ENCODE peak calls at places on chromosomes 4 and X, in ten cellular contexts. C is mucosa of descending colon; W is mammary epithelial cell; S is astrocyte; O is transverse colon; H is heart right ventricle; K is IMR-90; A is body of pancreas; B is cardiac muscle cell; M is CD8-positive, alpha-beta T cell. Y is an unnamed sample. For H3K4me1 and H3K36me3, the result is how much of the 10 kb centered on the place peaks cover.

GRCh38 chr4:8589336-8589735 is 3.2 kb upstream of the CPZ start:
- DNase-seq in C (no peak), W (no peak), S (no peak), O (no peak), H (no peak), K (no peak), A (no peak), B (no peak), M (no peak), Y (no peak)

GRCh38 chrX:3711331-3711917 is 2.0 kb downstream of the PRKX start:
- DNase-seq in C (peak), W (no peak), S (no peak), O (peak), H (peak), K (no peak), A (no peak), B (no peak), M (peak), Y (no peak)

GRCh38 chrX:2316534-2316933 is 184.2 kb downstream of the DHRSX start:
- DNase-seq in C (no peak), W (no peak), S (peak), O (no peak), H (no peak), K (peak), A (no peak), B (no peak), M (no peak), Y (no peak)

GRCh38 chrX:82141942-82142341 is 940.0 kb downstream of the SH3BGRL start:
- DNase-seq in C (no peak), W (no peak), S (no peak), O (no peak), H (no peak), K (no peak), A (no peak), B (no peak), M (peak), Y (peak)

GRCh38 chr4:152815078-152815477 is 35.3 kb downstream of the ARFIP1 start:
- DNase-seq in C (no peak), W (no peak), S (no peak), O (no peak), H (no peak), K (no peak), A (no peak), B (peak), M (no peak), Y (no peak)

GRCh38 chr4:77629885-77630284 is 24.3 kb downstream of the CXCL13 start:
- DNase-seq in C (no peak), W (no peak), S (no peak), O (no peak), H (no peak), K (no peak), A (no peak), B (no peak), M (no peak), Y (no peak)

GRCh38 chr4:182795446-182796238 is 121.5 kb downstream of the DCTD start:
- DNase-seq in C (no peak), W (no peak), S (no peak), O (no peak), H (no peak), K (no peak), A (no peak), B (no peak), M (no peak), Y (no peak)

GRCh38 chr4:83858121-83858520 is 322.2 kb downstream of the GPAT3 start:
- DNase-seq in C (no peak), W (no peak), S (no peak), O (no peak), H (no peak), K (peak), A (no peak), B (no peak), M (no peak), Y (no peak)

GRCh38 chr4:185773419-185773818 is 38.6 kb downstream of the SORBS2 start:
- DNase-seq in C (no peak), W (no peak), S (no peak), O (no peak), H (peak), K (no peak), A (peak), B (no peak), M (no peak), Y (no peak)

GRCh38 chr4:45621926-45622325 is 501.9 kb downstream of the GABRG1 start:
- DNase-seq in C (no peak), W (peak), S (peak), O (no peak), H (no peak), K (no peak), A (no peak), B (peak), M (no peak), Y (no peak)

GRCh38 chrX:70444326-70445196 is at the start of gene DLG3:
- DNase-seq in C (no peak), W (peak), S (no peak), O (no peak), H (no peak), K (peak), A (peak), B (peak), M (no peak), Y (no peak)

GRCh38 chrX:108811891-108812290 is 75.5 kb upstream of the IRS4 start:
- DNase-seq in C (no peak), W (no peak), S (no peak), O (no peak), H (no peak), K (no peak), A (no peak), B (no peak), M (no peak), Y (no peak)

GRCh38 chrX:152479525-152479924 is 28.4 kb upstream of the GABRA3 start:
- DNase-seq in C (no peak), W (no peak), S (no peak), O (no peak), H (no peak), K (no peak), A (no peak), B (no peak), M (no peak), Y (no peak)

GRCh38 chrX:103442536-103442901 is 66.2 kb downstream of the BEX3 start:
- DNase-seq in C (no peak), W (peak), S (peak), O (no peak), H (no peak), K (peak), A (no peak), B (peak), M (no peak), Y (no peak)

GRCh38 chr4:73450398-73451004 is 14.5 kb downstream of the AFP start:
- DNase-seq in C (peak), W (peak), S (peak), O (no peak), H (peak), K (peak), A (peak), B (peak), M (no peak), Y (no peak)

GRCh38 chr4:168802222-168802621 is 207.8 kb downstream of the CBR4 start:
- DNase-seq in C (no peak), W (no peak), S (no peak), O (no peak), H (no peak), K (no peak), A (no peak), B (no peak), M (no peak), Y (no peak)

GRCh38 chr4:140309124-140309870 is 64.1 kb upstream of the SCOC start:
- DNase-seq in C (no peak), W (peak), S (peak), O (no peak), H (no peak), K (peak), A (no peak), B (no peak), M (no peak), Y (no peak)

GRCh38 chrX:40863671-40864070 is 128.3 kb upstream of the MED14 start:
- DNase-seq in C (no peak), W (no peak), S (no peak), O (no peak), H (no peak), K (no peak), A (no peak), B (peak), M (no peak), Y (no peak)

GRCh38 chrX:37816766-37817165 is 30.6 kb downstream of the DYNLT3 start:
- DNase-seq in C (no peak), W (no peak), S (no peak), O (no peak), H (no peak), K (no peak), A (no peak), B (no peak), M (no peak), Y (no peak)
- H3K4me1 ChIP-seq in C (under half), W (under half), S (under half), O (under half), H (under half), K (under half), A (under half), B (under half), M (under half), Y (under half)

DNA sequence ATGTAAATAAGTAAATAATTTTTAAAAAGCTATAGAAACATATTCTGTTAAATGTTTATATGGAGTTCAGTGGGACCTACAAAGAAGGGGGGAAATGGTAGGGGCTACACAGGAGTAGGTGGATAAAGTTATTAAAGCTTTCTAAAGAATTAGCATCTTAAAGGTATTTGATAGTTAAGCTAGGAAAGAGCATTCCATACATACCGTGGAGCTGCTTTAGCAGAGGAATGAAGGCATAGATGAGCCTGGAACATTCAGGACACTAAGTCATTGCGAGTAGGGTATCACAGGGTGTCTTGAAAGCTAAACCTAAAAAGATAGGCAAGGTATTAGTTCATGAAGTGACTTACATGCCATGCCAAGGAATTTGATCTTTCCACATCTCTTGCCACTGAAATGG is 60.4 kb downstream of the SLC10A6 start:
- DNase-seq in C (no peak), W (no peak), S (no peak), O (no peak), H (no peak), K (no peak), A (no peak), B (no peak), M (no peak), Y (no peak)
- H3K36me3 ChIP-seq in C (under half), W (under half), S (under half), O (under half), H (under half), K (under half), A (under half), B (under half), M (under half), Y (under half)

DNA sequence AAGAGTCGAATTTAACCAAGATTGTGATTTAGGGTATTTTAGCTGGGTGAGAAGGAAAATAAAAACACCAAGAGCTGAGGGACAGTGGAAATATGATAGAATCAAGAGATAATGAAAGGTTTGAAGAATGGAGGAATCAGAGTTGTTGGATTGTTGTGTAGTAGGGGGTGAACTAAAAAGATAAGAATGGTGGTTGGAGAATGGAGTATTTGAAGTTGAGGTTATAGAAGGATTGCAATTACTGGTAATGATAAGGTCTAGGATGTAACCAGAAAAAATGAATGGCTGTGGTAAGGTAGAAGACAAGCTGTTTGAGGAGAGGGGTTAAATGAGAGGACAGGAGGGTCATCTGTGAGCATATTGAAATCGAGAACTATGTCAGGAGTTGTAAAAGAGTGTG is 4.5 kb downstream of the ABCE1 start:
- DNase-seq in C (no peak), W (no peak), S (no peak), O (no peak), H (no peak), K (no peak), A (no peak), B (no peak), M (no peak), Y (no peak)
- H3K4me1 ChIP-seq in C (under half), W (under half), S (under half), O (under half), H (under half), K (under half), A (under half), B (under half), M (under half), Y (under half)

GRCh38 chr4:110184124-110184790 is 14.2 kb downstream of the ELOVL6 start:
- DNase-seq in C (no peak), W (peak), S (peak), O (no peak), H (no peak), K (no peak), A (no peak), B (peak), M (no peak), Y (no peak)

GRCh38 chr4:110183643-110184042 is 14.8 kb downstream of the ELOVL6 start:
- DNase-seq in C (no peak), W (no peak), S (no peak), O (no peak), H (no peak), K (no peak), A (no peak), B (no peak), M (no peak), Y (no peak)

GRCh38 chr4:110188113-110188512 is 10.3 kb downstream of the ELOVL6 start:
- DNase-seq in C (no peak), W (no peak), S (no peak), O (no peak), H (no peak), K (no peak), A (no peak), B (no peak), M (no peak), Y (no peak)

GRCh38 chr4:110184791-110185155 is 13.6 kb downstream of the ELOVL6 start:
- DNase-seq in C (no peak), W (no peak), S (no peak), O (no peak), H (no peak), K (no peak), A (no peak), B (no peak), M (no peak), Y (no peak)

GRCh38 chr4:110183058-110183457 is 15.4 kb downstream of the ELOVL6 start:
- DNase-seq in C (no peak), W (no peak), S (no peak), O (no peak), H (no peak), K (no peak), A (no peak), B (no peak), M (no peak), Y (no peak)
- H3K36me3 ChIP-seq in C (under half), W (under half), S (under half), O (under half), H (under half), K (under half), A (under half), B (under half), M (under half), Y (under half)

GRCh38 chrX:6026980-6027379 is 201.7 kb downstream of the NLGN4X start:
- DNase-seq in C (no peak), W (no peak), S (no peak), O (no peak), H (no peak), K (no peak), A (no peak), B (no peak), M (no peak), Y (no peak)
- H3K4me1 ChIP-seq in C (under half), W (under half), S (under half), O (under half), H (under half), K (under half), A (under half), B (under half), M (under half), Y (under half)

GRCh38 chrX:154367474-154368308 is 6.7 kb downstream of the FLNA start:
- DNase-seq in C (no peak), W (no peak), S (no peak), O (no peak), H (peak), K (no peak), A (no peak), B (no peak), M (no peak), Y (no peak)

GRCh38 chrX:154369453-154370299 is 4.8 kb downstream of the FLNA start:
- DNase-seq in C (peak), W (peak), S (peak), O (peak), H (peak), K (peak), A (peak), B (peak), M (peak), Y (peak)

GRCh38 chrX:154366666-154367055 is 7.8 kb downstream of the FLNA start:
- DNase-seq in C (no peak), W (no peak), S (no peak), O (no peak), H (peak), K (no peak), A (no peak), B (no peak), M (no peak), Y (no peak)

GRCh38 chrX:154370300-154370881 is 4.0 kb downstream of the FLNA start:
- DNase-seq in C (no peak), W (no peak), S (no peak), O (no peak), H (peak), K (no peak), A (no peak), B (peak), M (no peak), Y (no peak)

GRCh38 chrX:154368630-154369452 is 5.6 kb downstream of the FLNA start:
- DNase-seq in C (peak), W (peak), S (peak), O (peak), H (peak), K (peak), A (peak), B (peak), M (peak), Y (peak)
- H3K36me3 ChIP-seq in C (under half), W (under half), S (under half), O (under half), H (under half), K (half or more), A (under half), B (under half), M (under half), Y (under half)

GRCh38 chr4:25818293-25819240 is 44.2 kb downstream of the SEL1L3 start:
- DNase-seq in C (no peak), W (no peak), S (peak), O (no peak), H (no peak), K (peak), A (no peak), B (peak), M (no peak), Y (no peak)

GRCh38 chr4:25814737-25815136 is 48.1 kb downstream of the SEL1L3 start:
- DNase-seq in C (no peak), W (no peak), S (no peak), O (no peak), H (no peak), K (no peak), A (no peak), B (no peak), M (no peak), Y (no peak)

GRCh38 chr4:25815586-25815985 is 47.2 kb downstream of the SEL1L3 start:
- DNase-seq in C (no peak), W (no peak), S (peak), O (no peak), H (no peak), K (no peak), A (no peak), B (peak), M (no peak), Y (no peak)

GRCh38 chr4:25817059-25817681 is 45.6 kb downstream of the SEL1L3 start:
- DNase-seq in C (no peak), W (peak), S (peak), O (no peak), H (no peak), K (peak), A (no peak), B (peak), M (no peak), Y (no peak)

GRCh38 chr4:25816591-25817058 is 46.2 kb downstream of the SEL1L3 start:
- DNase-seq in C (no peak), W (no peak), S (no peak), O (no peak), H (no peak), K (no peak), A (no peak), B (no peak), M (no peak), Y (no peak)
- H3K4me1 ChIP-seq in C (under half), W (under half), S (half or more), O (under half), H (under half), K (under half), A (under half), B (under half), M (under half), Y (under half)

GRCh38 chrX:27746516-27746915 is 61.3 kb upstream of the MAGEB10 start:
- DNase-seq in C (no peak), W (no peak), S (no peak), O (no peak), H (no peak), K (no peak), A (no peak), B (no peak), M (no peak), Y (no peak)
- H3K36me3 ChIP-seq in C (under half), W (under half), S (under half), O (under half), H (under half), K (under half), A (under half), B (under half), M (under half), Y (under half)

GRCh38 chr4:2792396-2792710 is 532 bp upstream of the SH3BP2 start:
- DNase-seq in C (no peak), W (no peak), S (no peak), O (no peak), H (no peak), K (no peak), A (no peak), B (no peak), M (no peak), Y (no peak)

GRCh38 chr4:2789801-2790582 is 2.9 kb upstream of the SH3BP2 start:
- DNase-seq in C (peak), W (no peak), S (no peak), O (no peak), H (peak), K (no peak), A (peak), B (no peak), M (peak), Y (no peak)

GRCh38 chr4:2791518-2792395 is 1.1 kb upstream of the SH3BP2 start:
- DNase-seq in C (peak), W (no peak), S (no peak), O (peak), H (peak), K (no peak), A (peak), B (no peak), M (peak), Y (no peak)

GRCh38 chr4:2789351-2789750 is 3.5 kb upstream of the SH3BP2 start:
- DNase-seq in C (peak), W (no peak), S (no peak), O (no peak), H (no peak), K (no peak), A (peak), B (no peak), M (peak), Y (no peak)

GRCh38 chr4:2790583-2791517 is 2.0 kb upstream of the SH3BP2 start:
- DNase-seq in C (no peak), W (no peak), S (no peak), O (no peak), H (peak), K (no peak), A (peak), B (no peak), M (peak), Y (no peak)
- H3K4me1 ChIP-seq in C (under half), W (under half), S (under half), O (under half), H (under half), K (under half), A (under half), B (under half), M (half or more), Y (under half)

GRCh38 chr4:118813561-118813960 is 22.4 kb downstream of the SEC24D start:
- DNase-seq in C (no peak), W (no peak), S (no peak), O (no peak), H (no peak), K (no peak), A (no peak), B (no peak), M (no peak), Y (no peak)

GRCh38 chr4:118816538-118817177 is 19.3 kb downstream of the SEC24D start:
- DNase-seq in C (no peak), W (peak), S (peak), O (no peak), H (no peak), K (peak), A (no peak), B (peak), M (no peak), Y (no peak)

GRCh38 chr4:118817178-118817930 is 18.6 kb downstream of the SEC24D start:
- DNase-seq in C (no peak), W (no peak), S (no peak), O (no peak), H (no peak), K (no peak), A (no peak), B (no peak), M (no peak), Y (no peak)

GRCh38 chr4:118814054-118814453 is 21.9 kb downstream of the SEC24D start:
- DNase-seq in C (no peak), W (no peak), S (no peak), O (no peak), H (no peak), K (no peak), A (no peak), B (no peak), M (no peak), Y (no peak)

GRCh38 chr4:118814901-118815300 is 21.0 kb downstream of the SEC24D start:
- DNase-seq in C (no peak), W (no peak), S (no peak), O (no peak), H (no peak), K (no peak), A (no peak), B (no peak), M (no peak), Y (no peak)
- H3K36me3 ChIP-seq in C (under half), W (under half), S (half or more), O (under half), H (under half), K (under half), A (under half), B (under half), M (under half), Y (half or more)

Y was measured in effector memory CD4-positive, alpha-beta T cell.